ENCODE peak calls at places on chromosome 17, in four cellular contexts. M is fibroblast of villous mesenchyme, H is activated B cell treated with CpG ODN at 0.5 μM for 24 hours, O is right lobe of liver. A is an unnamed sample.

GRCh38 chr17:44159519-44160210 is 10.8 kb upstream of the ASB16 start:
- DNase-seq in M (peak), H (no peak), O (no peak), A (no peak)

GRCh38 chr17:15382866-15383265 is 41.5 kb upstream of the TEKT3 start:
- DNase-seq in M (no peak), H (no peak), O (no peak), A (no peak)

GRCh38 chr17:7403043-7403901 is 625 bp downstream of the TMEM256 start:
- DNase-seq in M (no peak), H (no peak), O (peak), A (no peak)

GRCh38 chr17:81285179-81285878 is 9.8 kb downstream of the SLC38A10 start:
- DNase-seq in M (peak), H (peak), O (peak), A (peak)

GRCh38 chr17:28528329-28529011 is 22.3 kb downstream of the FOXN1 start:
- DNase-seq in M (peak), H (no peak), O (no peak), A (no peak)

GRCh38 chr17:73691321-73691766 is 47.1 kb upstream of the SDK2 start:
- DNase-seq in M (no peak), H (no peak), O (no peak), A (no peak)

GRCh38 chr17:45428954-45429337 is 3.7 kb downstream of the ARHGAP27 start:
- DNase-seq in M (no peak), H (no peak), O (no peak), A (peak)

GRCh38 chr17:28725660-28726395 is at the start of gene TLCD1:
- DNase-seq in M (peak), H (peak), O (peak), A (no peak)

GRCh38 chr17:66165537-66166123 is 26.3 kb downstream of the CEP112 start:
- DNase-seq in M (peak), H (no peak), O (no peak), A (no peak)

GRCh38 chr17:31390748-31391495 is 553 bp upstream of the RAB11FIP4 start:
- DNase-seq in M (no peak), H (peak), O (peak), A (no peak)

GRCh38 chr17:80785477-80786178 is 206.0 kb upstream of the CHMP6 start:
- DNase-seq in M (no peak), H (no peak), O (no peak), A (no peak)

GRCh38 chr17:82977586-82977985 is 101.8 kb upstream of the METRNL start:
- DNase-seq in M (no peak), H (no peak), O (peak), A (no peak)

GRCh38 chr17:66526827-66527226 is 224.4 kb downstream of the PRKCA start:
- DNase-seq in M (no peak), H (no peak), O (no peak), A (no peak)

GRCh38 chr17:49862781-49863331 is 15.0 kb upstream of the TAC4 start:
- DNase-seq in M (no peak), H (no peak), O (no peak), A (no peak)

GRCh38 chr17:14032234-14032633 is 37.1 kb upstream of the COX10 start:
- DNase-seq in M (no peak), H (no peak), O (no peak), A (no peak)

GRCh38 chr17:20010099-20010863 is 1.1 kb downstream of the SPECC1 start:
- DNase-seq in M (peak), H (no peak), O (no peak), A (no peak)

GRCh38 chr17:81511800-81512559 is 619 bp downstream of the ACTG1 start:
- DNase-seq in M (no peak), H (peak), O (peak), A (no peak)

GRCh38 chr17:64641499-64641898 is 20.6 kb downstream of the SMURF2 start:
- DNase-seq in M (peak), H (no peak), O (no peak), A (no peak)

GRCh38 chr17:7356072-7356549 is 1.2 kb downstream of the TMEM95 start:
- DNase-seq in M (peak), H (peak), O (peak), A (peak)

GRCh38 chr17:79979201-79979840 is 56.4 kb downstream of the TBC1D16 start:
- DNase-seq in M (no peak), H (no peak), O (peak), A (no peak)

GRCh38 chr17:31585280-31585630 is 193.8 kb downstream of the RAB11FIP4 start:
- DNase-seq in M (no peak), H (no peak), O (no peak), A (no peak)

GRCh38 chr17:38454528-38454927 is 26.3 kb downstream of the ARHGAP23 start:
- DNase-seq in M (peak), H (no peak), O (peak), A (no peak)

GRCh38 chr17:19943026-19943425 is 34.6 kb downstream of the AKAP10 start:
- DNase-seq in M (no peak), H (no peak), O (no peak), A (no peak)

GRCh38 chr17:21379080-21379711 is 3.0 kb downstream of the KCNJ12 start:
- DNase-seq in M (no peak), H (no peak), O (no peak), A (no peak)

GRCh38 chr17:19248923-19249574 is 11.9 kb downstream of the EPN2 start:
- DNase-seq in M (peak), H (no peak), O (no peak), A (no peak)

GRCh38 chr17:63345598-63345997 is 100.5 kb downstream of the CYB561 start:
- DNase-seq in M (no peak), H (no peak), O (no peak), A (no peak)

GRCh38 chr17:36731091-36731490 is 129.7 kb downstream of the MRM1 start:
- DNase-seq in M (no peak), H (no peak), O (no peak), A (no peak)

GRCh38 chr17:50426814-50427787 is 1.1 kb downstream of the ACSF2 start:
- DNase-seq in M (peak), H (peak), O (no peak), A (no peak)

GRCh38 chr17:61410555-61411089 is 11.0 kb downstream of the TBX2 start:
- DNase-seq in M (peak), H (peak), O (peak), A (peak)

GRCh38 chr17:9125722-9126121 is 104.4 kb downstream of the NTN1 start:
- DNase-seq in M (no peak), H (no peak), O (no peak), A (no peak)

GRCh38 chr17:9729034-9729650 is 62.2 kb downstream of the DHRS7C start:
- DNase-seq in M (peak), H (no peak), O (no peak), A (no peak)

GRCh38 chr17:59260724-59261123 is 40.4 kb downstream of the GDPD1 start:
- DNase-seq in M (no peak), H (no peak), O (no peak), A (no peak)
- TF ChIP-seq CTCF in M (no peak), H (no peak), O (no peak), A (no peak)

GRCh38 chr17:2023692-2024571 is 1.2 kb downstream of the RTN4RL1 start:
- DNase-seq in M (no peak), H (peak), O (peak), A (peak)
- TF ChIP-seq CTCF in M (no peak), H (no peak), O (no peak), A (no peak)

GRCh38 chr17:17388657-17389496 is 85.7 kb downstream of the NT5M start:
- DNase-seq in M (no peak), H (no peak), O (no peak), A (no peak)

GRCh38 chr17:17387017-17387416 is 83.8 kb downstream of the NT5M start:
- DNase-seq in M (no peak), H (no peak), O (no peak), A (no peak)

GRCh38 chr17:17385502-17385901 is 82.3 kb downstream of the NT5M start:
- DNase-seq in M (no peak), H (no peak), O (no peak), A (no peak)

GRCh38 chr17:17386143-17386800 is 83.1 kb downstream of the NT5M start:
- DNase-seq in M (no peak), H (no peak), O (no peak), A (no peak)

GRCh38 chr17:17387461-17388362 is 84.5 kb downstream of the NT5M start:
- DNase-seq in M (no peak), H (no peak), O (peak), A (no peak)
- TF ChIP-seq CTCF in M (peak), H (no peak), O (no peak), A (no peak)

GRCh38 chr17:30377574-30377973 is 1.2 kb upstream of the CPD start:
- DNase-seq in M (no peak), H (no peak), O (no peak), A (no peak)
- TF ChIP-seq CTCF in M (no peak), H (no peak), O (no peak), A (no peak)

GRCh38 chr17:77266891-77267341 is 126.1 kb downstream of the SEC14L1 start:
- DNase-seq in M (no peak), H (no peak), O (no peak), A (peak)
- TF ChIP-seq CTCF in M (peak), H (no peak), O (no peak), A (peak)

DNA sequence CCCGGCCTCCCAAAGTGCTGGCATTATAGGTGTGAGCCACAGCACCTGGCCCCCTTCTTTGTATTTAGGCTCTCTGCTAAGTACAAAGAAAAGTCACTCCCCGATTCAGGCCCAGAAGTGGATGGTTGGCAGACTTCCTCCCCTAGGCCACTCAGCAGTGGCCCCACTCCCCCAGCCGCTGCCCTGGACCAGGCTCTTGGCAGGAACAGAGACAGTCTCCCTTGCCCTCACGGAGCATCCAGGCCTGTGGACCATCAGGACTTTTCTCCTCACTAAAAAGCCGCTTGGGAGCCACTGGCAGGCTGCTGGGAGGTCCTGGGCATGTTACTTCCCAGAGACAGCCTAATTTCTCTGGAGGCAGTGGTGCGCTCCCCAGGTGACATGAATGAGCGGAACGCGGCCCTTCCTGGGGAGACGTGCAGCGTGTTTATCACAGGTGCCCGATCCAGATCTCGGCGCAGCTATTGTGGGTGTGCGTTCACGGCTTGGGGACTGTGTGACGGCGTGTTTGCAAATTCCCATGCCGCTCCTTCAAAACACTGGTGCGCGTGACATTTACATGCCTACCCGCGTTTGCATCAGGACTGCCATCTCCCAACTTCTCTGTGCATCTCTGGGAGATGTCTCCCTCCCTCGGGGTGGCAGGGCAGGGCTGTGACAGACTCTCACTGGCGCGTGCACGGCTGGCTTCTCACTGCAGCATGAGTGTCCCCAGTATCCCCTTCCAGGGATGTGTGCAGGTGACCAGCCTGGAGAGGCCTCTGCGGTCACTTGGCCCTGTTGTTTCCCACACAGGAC is 16.6 kb downstream of the WSCD1 start:
- DNase-seq in M (no peak), H (no peak), O (no peak), A (peak)
- TF ChIP-seq CTCF in M (no peak), H (no peak), O (no peak), A (no peak)

A was measured in CD14-positive monocyte.